ENCODE peak calls at places on chromosomes 13 and 19, in seven cellular contexts. Y is testis; W is naive thymus-derived CD4-positive, alpha-beta T cell; V is heart right ventricle; A is psoas muscle; Q is transverse colon; Z is IMR-90. G is an unnamed sample.

GRCh38 chr13:95641961-95642621 is 2.4 kb downstream of the DZIP1 start:
- DNase-seq in A (peak; percentile 58), Z (peak; percentile 43), Q (peak; percentile 41), Y (peak; percentile 41), V (peak; percentile 54), W (no peak), G (peak; percentile 69)

GRCh38 chr19:55305983-55306562 is 19.1 kb downstream of the TMEM150B start:
- DNase-seq in Q (no peak), A (no peak), Z (no peak), Y (no peak), V (no peak), W (no peak), G (no peak)

GRCh38 chr19:55116232-55117062 is 990 bp downstream of the PPP1R12C start:
- DNase-seq in V (peak; percentile 67), Y (peak; percentile 79), Q (peak; percentile 69), W (no peak), A (peak; percentile 80), Z (peak; percentile 66), G (no peak)

GRCh38 chr19:54319049-54319448 is 6.1 kb upstream of the LILRA5 start:
- DNase-seq in W (no peak), A (no peak), V (no peak), Z (no peak), Y (no peak), Q (no peak), G (no peak)

GRCh38 chr19:17943284-17944221 is 10.7 kb downstream of the CCDC124 start:
- DNase-seq in A (no peak), Y (peak; percentile 67), Z (no peak), W (peak; percentile 8), Q (no peak), V (no peak), G (no peak)

GRCh38 chr13:27403727-27404385 is 20.6 kb upstream of the GTF3A start:
- DNase-seq in V (no peak), Q (peak; percentile 49), A (no peak), W (no peak), Z (no peak), Y (no peak), G (no peak)

GRCh38 chr19:1266116-1266817 is 2.9 kb upstream of the CIRBP start:
- DNase-seq in Q (peak; percentile 95), Y (peak; percentile 84), Z (peak; percentile 78), W (peak; percentile 74), A (peak; percentile 93), V (peak; percentile 93), G (peak; percentile 96)

GRCh38 chr19:45211751-45212381 is 33.3 kb downstream of the BLOC1S3 start:
- DNase-seq in Y (peak; percentile 69), A (peak; percentile 58), Q (no peak), W (no peak), Z (no peak), V (peak; percentile 72), G (peak; percentile 76)

GRCh38 chr13:41809962-41810361 is 150.9 kb downstream of the VWA8 start:
- DNase-seq in Y (no peak), Q (no peak), V (no peak), W (no peak), Z (no peak), A (no peak), G (no peak)

GRCh38 chr19:36605101-36605838 is at the start of gene ZNF382:
- DNase-seq in Q (peak; percentile 57), A (peak; percentile 76), Y (peak; percentile 82), V (peak; percentile 87), Z (peak; percentile 41), W (peak; percentile 86), G (peak; percentile 85)

GRCh38 chr19:55692681-55693081 is 17.7 kb downstream of the EPN1 start:
- DNase-seq in V (no peak), A (peak; percentile 36), Z (no peak), W (no peak), Y (no peak), Q (no peak), G (no peak)

GRCh38 chr13:31955745-31956144 is 75.8 kb upstream of the FRY start:
- DNase-seq in Z (no peak), V (no peak), Y (no peak), W (no peak), Q (no peak), A (no peak), G (no peak)

GRCh38 chr13:30394798-30395191 is 27.5 kb upstream of the UBE2L5 start:
- DNase-seq in Q (no peak), V (no peak), Y (no peak), A (no peak), Z (peak; percentile 19), W (peak; percentile 45), G (no peak)

GRCh38 chr13:42788601-42789000 is 7.2 kb downstream of the FAM216B start:
- DNase-seq in Q (no peak), V (no peak), W (no peak), A (no peak), Y (no peak), Z (no peak), G (no peak)

GRCh38 chr19:771332-771785 is 20.4 kb downstream of the MISP start:
- DNase-seq in Y (no peak), Q (no peak), A (peak; percentile 72), Z (peak; percentile 43), V (peak; percentile 57), W (no peak), G (no peak)

GRCh38 chr19:21569497-21569870 is 64.1 kb downstream of the ZNF429 start:
- DNase-seq in Y (no peak), V (peak; percentile 74), Z (no peak), Q (peak; percentile 32), W (peak; percentile 69), A (no peak), G (peak; percentile 80)

GRCh38 chr13:114047358-114047881 is 73.5 kb upstream of the C13orf46 start:
- DNase-seq in Z (peak; percentile 43), A (no peak), V (no peak), Q (peak; percentile 60), Y (no peak), W (no peak), G (no peak)
- H3K4me1 ChIP-seq in Z (peaks cover 17% of the 10 kb centered on the region), A (peaks cover 10% of the 10 kb centered on the region), V (no peaks in the 10 kb centered on the region), Q (peaks cover 17% of the 10 kb centered on the region), Y (no peaks in the 10 kb centered on the region), W (peaks cover 22% of the 10 kb centered on the region), G (peaks cover 6% of the 10 kb centered on the region)

GRCh38 chr19:8307400-8307964 is 676 bp downstream of the CD320 start:
- DNase-seq in Q (peak; percentile 24), A (no peak), Y (peak; percentile 13), V (no peak), Z (no peak), W (no peak), G (no peak)

GRCh38 chr19:8307965-8308866 is at the start of gene CD320:
- DNase-seq in Y (peak; percentile 95), Q (peak; percentile 92), A (peak; percentile 95), W (peak; percentile 86), Z (peak; percentile 87), V (peak; percentile 93), G (peak; percentile 95)

GRCh38 chr19:8310342-8311055 is 2.3 kb upstream of the CD320 start:
- DNase-seq in Q (peak; percentile 7), V (no peak), Z (no peak), Y (no peak), A (peak; percentile 6), W (no peak), G (no peak)

GRCh38 chr19:8308891-8309291 is 733 bp upstream of the CD320 start:
- DNase-seq in Q (no peak), V (no peak), A (peak; percentile 34), Z (no peak), W (no peak), Y (no peak), G (no peak)

GRCh38 chr19:8311461-8312260 is 3.5 kb upstream of the CD320 start:
- DNase-seq in Q (peak; percentile 70), W (peak; percentile 2), V (peak; percentile 71), Y (no peak), A (peak; percentile 78), Z (no peak), G (peak; percentile 67)
- H3K36me3 ChIP-seq in Q (peaks cover 25% of the 10 kb centered on the region), W (peaks cover 68% of the 10 kb centered on the region), V (peaks cover 73% of the 10 kb centered on the region), Y (no peaks in the 10 kb centered on the region), A (peaks cover 74% of the 10 kb centered on the region), Z (peaks cover 31% of the 10 kb centered on the region), G (peaks cover 44% of the 10 kb centered on the region)

GRCh38 chr19:22595918-22596341 is 38.2 kb upstream of the ZNF492 start:
- DNase-seq in Y (peak; percentile 86), A (no peak), V (peak; percentile 68), Q (no peak), Z (no peak), W (no peak), G (no peak)
- H3K9me3 ChIP-seq in Y (no peaks in the 10 kb centered on the region), A (no peaks in the 10 kb centered on the region), V (no peaks in the 10 kb centered on the region), Q (peaks cover 7% of the 10 kb centered on the region), Z (peaks cover 27% of the 10 kb centered on the region), W (no peaks in the 10 kb centered on the region), G (no peaks in the 10 kb centered on the region)

GRCh38 chr13:24270639-24271131 is 38.7 kb upstream of the C1QTNF9 start:
- DNase-seq in A (peak; percentile 63), Z (peak; percentile 47), W (peak; percentile 65), Y (peak; percentile 86), Q (peak; percentile 62), V (peak; percentile 68), G (peak; percentile 85)
- H3K4me1 ChIP-seq in A (no peaks in the 10 kb centered on the region), Z (peaks cover 18% of the 10 kb centered on the region), W (peaks cover 82% of the 10 kb centered on the region), Y (peaks cover 37% of the 10 kb centered on the region), Q (peaks cover 32% of the 10 kb centered on the region), V (peaks cover 4% of the 10 kb centered on the region), G (peaks cover 61% of the 10 kb centered on the region)

DNA sequence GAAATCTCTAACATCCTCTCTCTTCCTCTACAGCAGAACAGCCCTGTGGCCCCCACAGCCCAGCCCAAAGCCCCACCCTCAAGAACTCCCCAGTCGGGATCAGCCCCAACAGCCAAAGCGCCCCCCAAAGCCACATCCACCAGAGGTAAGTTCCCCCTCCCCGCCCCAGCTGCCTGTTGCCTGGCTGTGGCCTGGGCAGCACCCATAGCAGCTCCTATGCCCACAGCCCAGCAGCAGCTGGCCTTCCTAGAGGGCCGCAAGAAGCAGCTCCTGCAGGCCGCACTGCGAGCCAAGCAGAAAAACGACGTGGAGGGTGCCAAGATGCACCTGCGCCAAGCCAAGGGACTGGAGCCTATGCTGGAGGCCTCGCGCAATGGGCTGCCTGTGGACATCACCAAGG is 14.5 kb downstream of the CC2D1A start:
- DNase-seq in W (no peak), A (no peak), Q (no peak), V (no peak), Z (no peak), Y (no peak), G (no peak)
- H3K36me3 ChIP-seq in W (peaks cover 60% of the 10 kb centered on the region), A (peaks cover 92% of the 10 kb centered on the region), Q (peaks cover 70% of the 10 kb centered on the region), V (peaks cover 98% of the 10 kb centered on the region), Z (peaks cover 48% of the 10 kb centered on the region), Y (no peaks in the 10 kb centered on the region), G (peaks cover 69% of the 10 kb centered on the region)

GRCh38 chr19:43872547-43873336 is 45.6 kb downstream of the ZNF283 start:
- DNase-seq in W (no peak), Z (no peak), V (no peak), Y (no peak), Q (no peak), A (no peak), G (no peak)
- H3K9me3 ChIP-seq in W (no peaks in the 10 kb centered on the region), Z (peaks cover 39% of the 10 kb centered on the region), V (peaks cover 13% of the 10 kb centered on the region), Y (no peaks in the 10 kb centered on the region), Q (peaks cover 94% of the 10 kb centered on the region), A (peaks cover 94% of the 10 kb centered on the region), G (peaks cover 82% of the 10 kb centered on the region)

G was measured in upper lobe of right lung.